ENCODE peak calls at places on chromosomes 12 and 14, in eight cellular contexts. One of them, this sample, is unnamed.

GRCh38 chr12:130117256-130117655 is 45.0 kb upstream of the FZD10 start:
- ATAC-seq in activated naive CD8-positive, alpha-beta T cell treated with anti-CD3 and anti-CD28 coated beads, Interleukin-2, amount 50 U/mL, for 24 hours: no peak
- ATAC-seq in gastroesophageal sphincter: no peak
- ATAC-seq in left lung: no peak
- ATAC-seq in gastrocnemius medialis: no peak
- ATAC-seq in stimulated activated naive B cell treated with anti-CD40 and anti-IgM and Interleukin-4, amounts not matched to agents 10 μg/mL and 1 μg/mL and 100 μg/mL, for 72 hours: no peak
- ATAC-seq in memory B cell: no peak
- ATAC-seq in pancreas: no peak
- ATAC-seq in this sample: no peak

GRCh38 chr12:53600490-53601295 is 25.5 kb downstream of the ATF7 start:
- ATAC-seq in activated naive CD8-positive, alpha-beta T cell treated with anti-CD3 and anti-CD28 coated beads, Interleukin-2, amount 50 U/mL, for 24 hours: no peak
- ATAC-seq in gastroesophageal sphincter: no peak
- ATAC-seq in left lung: no peak
- ATAC-seq in gastrocnemius medialis: no peak
- ATAC-seq in stimulated activated naive B cell treated with anti-CD40 and anti-IgM and Interleukin-4, amounts not matched to agents 10 μg/mL and 1 μg/mL and 100 μg/mL, for 72 hours: no peak
- ATAC-seq in memory B cell: no peak
- ATAC-seq in pancreas: no peak
- ATAC-seq in this sample: no peak

GRCh38 chr12:32302218-32302826 is 97.0 kb upstream of the FGD4 start:
- ATAC-seq in activated naive CD8-positive, alpha-beta T cell treated with anti-CD3 and anti-CD28 coated beads, Interleukin-2, amount 50 U/mL, for 24 hours: peak
- ATAC-seq in gastroesophageal sphincter: no peak
- ATAC-seq in left lung: peak
- ATAC-seq in gastrocnemius medialis: no peak
- ATAC-seq in stimulated activated naive B cell treated with anti-CD40 and anti-IgM and Interleukin-4, amounts not matched to agents 10 μg/mL and 1 μg/mL and 100 μg/mL, for 72 hours: peak
- ATAC-seq in memory B cell: peak
- ATAC-seq in pancreas: peak
- ATAC-seq in this sample: peak

GRCh38 chr14:21891921-21892320 is 218.3 kb upstream of the OR4E1 start:
- ATAC-seq in activated naive CD8-positive, alpha-beta T cell treated with anti-CD3 and anti-CD28 coated beads, Interleukin-2, amount 50 U/mL, for 24 hours: no peak
- ATAC-seq in gastroesophageal sphincter: no peak
- ATAC-seq in left lung: no peak
- ATAC-seq in gastrocnemius medialis: no peak
- ATAC-seq in stimulated activated naive B cell treated with anti-CD40 and anti-IgM and Interleukin-4, amounts not matched to agents 10 μg/mL and 1 μg/mL and 100 μg/mL, for 72 hours: no peak
- ATAC-seq in memory B cell: no peak
- ATAC-seq in pancreas: no peak
- ATAC-seq in this sample: no peak

GRCh38 chr14:95380350-95381042 is 60.8 kb upstream of the CLMN start:
- ATAC-seq in activated naive CD8-positive, alpha-beta T cell treated with anti-CD3 and anti-CD28 coated beads, Interleukin-2, amount 50 U/mL, for 24 hours: no peak
- ATAC-seq in gastroesophageal sphincter: no peak
- ATAC-seq in left lung: no peak
- ATAC-seq in gastrocnemius medialis: no peak
- ATAC-seq in stimulated activated naive B cell treated with anti-CD40 and anti-IgM and Interleukin-4, amounts not matched to agents 10 μg/mL and 1 μg/mL and 100 μg/mL, for 72 hours: no peak
- ATAC-seq in memory B cell: no peak
- ATAC-seq in pancreas: no peak
- ATAC-seq in this sample: no peak

GRCh38 chr12:117441751-117442150 is 80.3 kb upstream of the NOS1 start:
- ATAC-seq in activated naive CD8-positive, alpha-beta T cell treated with anti-CD3 and anti-CD28 coated beads, Interleukin-2, amount 50 U/mL, for 24 hours: no peak
- ATAC-seq in gastroesophageal sphincter: no peak
- ATAC-seq in left lung: no peak
- ATAC-seq in gastrocnemius medialis: peak
- ATAC-seq in stimulated activated naive B cell treated with anti-CD40 and anti-IgM and Interleukin-4, amounts not matched to agents 10 μg/mL and 1 μg/mL and 100 μg/mL, for 72 hours: no peak
- ATAC-seq in memory B cell: no peak
- ATAC-seq in pancreas: peak
- ATAC-seq in this sample: peak

GRCh38 chr12:78120866-78121590 is 290.3 kb downstream of the NAV3 start:
- ATAC-seq in activated naive CD8-positive, alpha-beta T cell treated with anti-CD3 and anti-CD28 coated beads, Interleukin-2, amount 50 U/mL, for 24 hours: no peak
- ATAC-seq in gastroesophageal sphincter: no peak
- ATAC-seq in left lung: no peak
- ATAC-seq in gastrocnemius medialis: no peak
- ATAC-seq in stimulated activated naive B cell treated with anti-CD40 and anti-IgM and Interleukin-4, amounts not matched to agents 10 μg/mL and 1 μg/mL and 100 μg/mL, for 72 hours: no peak
- ATAC-seq in memory B cell: no peak
- ATAC-seq in pancreas: no peak
- ATAC-seq in this sample: peak

GRCh38 chr12:50734409-50735263 is 29.3 kb upstream of the ATF1 start:
- ATAC-seq in activated naive CD8-positive, alpha-beta T cell treated with anti-CD3 and anti-CD28 coated beads, Interleukin-2, amount 50 U/mL, for 24 hours: peak
- ATAC-seq in gastroesophageal sphincter: no peak
- ATAC-seq in left lung: peak
- ATAC-seq in gastrocnemius medialis: peak
- ATAC-seq in stimulated activated naive B cell treated with anti-CD40 and anti-IgM and Interleukin-4, amounts not matched to agents 10 μg/mL and 1 μg/mL and 100 μg/mL, for 72 hours: peak
- ATAC-seq in memory B cell: peak
- ATAC-seq in pancreas: peak
- ATAC-seq in this sample: peak

GRCh38 chr14:101176535-101177205 is 273.1 kb upstream of the RTL1 start:
- ATAC-seq in activated naive CD8-positive, alpha-beta T cell treated with anti-CD3 and anti-CD28 coated beads, Interleukin-2, amount 50 U/mL, for 24 hours: no peak
- ATAC-seq in gastroesophageal sphincter: no peak
- ATAC-seq in left lung: no peak
- ATAC-seq in gastrocnemius medialis: no peak
- ATAC-seq in stimulated activated naive B cell treated with anti-CD40 and anti-IgM and Interleukin-4, amounts not matched to agents 10 μg/mL and 1 μg/mL and 100 μg/mL, for 72 hours: no peak
- ATAC-seq in memory B cell: no peak
- ATAC-seq in pancreas: no peak
- ATAC-seq in this sample: no peak

GRCh38 chr12:93514853-93515252 is 47.5 kb downstream of the MRPL42 start:
- ATAC-seq in activated naive CD8-positive, alpha-beta T cell treated with anti-CD3 and anti-CD28 coated beads, Interleukin-2, amount 50 U/mL, for 24 hours: no peak
- ATAC-seq in gastroesophageal sphincter: no peak
- ATAC-seq in left lung: no peak
- ATAC-seq in gastrocnemius medialis: no peak
- ATAC-seq in stimulated activated naive B cell treated with anti-CD40 and anti-IgM and Interleukin-4, amounts not matched to agents 10 μg/mL and 1 μg/mL and 100 μg/mL, for 72 hours: no peak
- ATAC-seq in memory B cell: no peak
- ATAC-seq in pancreas: no peak
- ATAC-seq in this sample: peak

GRCh38 chr12:128570191-128571065 is 253.3 kb downstream of the SLC15A4 start:
- ATAC-seq in activated naive CD8-positive, alpha-beta T cell treated with anti-CD3 and anti-CD28 coated beads, Interleukin-2, amount 50 U/mL, for 24 hours: peak
- ATAC-seq in gastroesophageal sphincter: no peak
- ATAC-seq in left lung: no peak
- ATAC-seq in gastrocnemius medialis: no peak
- ATAC-seq in stimulated activated naive B cell treated with anti-CD40 and anti-IgM and Interleukin-4, amounts not matched to agents 10 μg/mL and 1 μg/mL and 100 μg/mL, for 72 hours: no peak
- ATAC-seq in memory B cell: no peak
- ATAC-seq in pancreas: no peak
- ATAC-seq in this sample: no peak

GRCh38 chr14:65496178-65496993 is 83.9 kb downstream of the FUT8 start:
- ATAC-seq in activated naive CD8-positive, alpha-beta T cell treated with anti-CD3 and anti-CD28 coated beads, Interleukin-2, amount 50 U/mL, for 24 hours: peak
- ATAC-seq in gastroesophageal sphincter: no peak
- ATAC-seq in left lung: no peak
- ATAC-seq in gastrocnemius medialis: no peak
- ATAC-seq in stimulated activated naive B cell treated with anti-CD40 and anti-IgM and Interleukin-4, amounts not matched to agents 10 μg/mL and 1 μg/mL and 100 μg/mL, for 72 hours: peak
- ATAC-seq in memory B cell: no peak
- ATAC-seq in pancreas: no peak
- ATAC-seq in this sample: no peak

GRCh38 chr12:57815177-57816000 is 3.1 kb downstream of the AVIL start:
- ATAC-seq in activated naive CD8-positive, alpha-beta T cell treated with anti-CD3 and anti-CD28 coated beads, Interleukin-2, amount 50 U/mL, for 24 hours: no peak
- ATAC-seq in gastroesophageal sphincter: no peak
- ATAC-seq in left lung: no peak
- ATAC-seq in gastrocnemius medialis: peak
- ATAC-seq in stimulated activated naive B cell treated with anti-CD40 and anti-IgM and Interleukin-4, amounts not matched to agents 10 μg/mL and 1 μg/mL and 100 μg/mL, for 72 hours: no peak
- ATAC-seq in memory B cell: no peak
- ATAC-seq in pancreas: peak
- ATAC-seq in this sample: peak

GRCh38 chr12:460301-461230 is 827 bp downstream of the B4GALNT3 start:
- ATAC-seq in activated naive CD8-positive, alpha-beta T cell treated with anti-CD3 and anti-CD28 coated beads, Interleukin-2, amount 50 U/mL, for 24 hours: peak
- ATAC-seq in gastroesophageal sphincter: peak
- ATAC-seq in left lung: peak
- ATAC-seq in gastrocnemius medialis: no peak
- ATAC-seq in stimulated activated naive B cell treated with anti-CD40 and anti-IgM and Interleukin-4, amounts not matched to agents 10 μg/mL and 1 μg/mL and 100 μg/mL, for 72 hours: peak
- ATAC-seq in memory B cell: peak
- ATAC-seq in pancreas: peak
- ATAC-seq in this sample: peak

GRCh38 chr12:76318773-76319594 is 29.2 kb downstream of the BBS10 start:
- ATAC-seq in activated naive CD8-positive, alpha-beta T cell treated with anti-CD3 and anti-CD28 coated beads, Interleukin-2, amount 50 U/mL, for 24 hours: no peak
- ATAC-seq in gastroesophageal sphincter: no peak
- ATAC-seq in left lung: no peak
- ATAC-seq in gastrocnemius medialis: no peak
- ATAC-seq in stimulated activated naive B cell treated with anti-CD40 and anti-IgM and Interleukin-4, amounts not matched to agents 10 μg/mL and 1 μg/mL and 100 μg/mL, for 72 hours: no peak
- ATAC-seq in memory B cell: no peak
- ATAC-seq in pancreas: no peak
- ATAC-seq in this sample: no peak

GRCh38 chr14:55062517-55063351 is 11.3 kb downstream of the MAPK1IP1L start:
- ATAC-seq in activated naive CD8-positive, alpha-beta T cell treated with anti-CD3 and anti-CD28 coated beads, Interleukin-2, amount 50 U/mL, for 24 hours: no peak
- ATAC-seq in gastroesophageal sphincter: no peak
- ATAC-seq in left lung: no peak
- ATAC-seq in gastrocnemius medialis: no peak
- ATAC-seq in stimulated activated naive B cell treated with anti-CD40 and anti-IgM and Interleukin-4, amounts not matched to agents 10 μg/mL and 1 μg/mL and 100 μg/mL, for 72 hours: no peak
- ATAC-seq in memory B cell: no peak
- ATAC-seq in pancreas: peak
- ATAC-seq in this sample: peak

GRCh38 chr14:95286649-95287048 is 33.1 kb downstream of the CLMN start:
- ATAC-seq in activated naive CD8-positive, alpha-beta T cell treated with anti-CD3 and anti-CD28 coated beads, Interleukin-2, amount 50 U/mL, for 24 hours: no peak
- ATAC-seq in gastroesophageal sphincter: no peak
- ATAC-seq in left lung: no peak
- ATAC-seq in gastrocnemius medialis: no peak
- ATAC-seq in stimulated activated naive B cell treated with anti-CD40 and anti-IgM and Interleukin-4, amounts not matched to agents 10 μg/mL and 1 μg/mL and 100 μg/mL, for 72 hours: no peak
- ATAC-seq in memory B cell: peak
- ATAC-seq in pancreas: no peak
- ATAC-seq in this sample: no peak

GRCh38 chr14:101821528-101821927 is 60.0 kb downstream of the PPP2R5C start:
- ATAC-seq in activated naive CD8-positive, alpha-beta T cell treated with anti-CD3 and anti-CD28 coated beads, Interleukin-2, amount 50 U/mL, for 24 hours: no peak
- ATAC-seq in gastroesophageal sphincter: no peak
- ATAC-seq in left lung: no peak
- ATAC-seq in gastrocnemius medialis: no peak
- ATAC-seq in stimulated activated naive B cell treated with anti-CD40 and anti-IgM and Interleukin-4, amounts not matched to agents 10 μg/mL and 1 μg/mL and 100 μg/mL, for 72 hours: no peak
- ATAC-seq in memory B cell: no peak
- ATAC-seq in pancreas: no peak
- ATAC-seq in this sample: no peak

GRCh38 chr12:2834581-2835491 is at the start of gene NRIP2:
- ATAC-seq in activated naive CD8-positive, alpha-beta T cell treated with anti-CD3 and anti-CD28 coated beads, Interleukin-2, amount 50 U/mL, for 24 hours: peak
- ATAC-seq in gastroesophageal sphincter: peak
- ATAC-seq in left lung: peak
- ATAC-seq in gastrocnemius medialis: no peak
- ATAC-seq in stimulated activated naive B cell treated with anti-CD40 and anti-IgM and Interleukin-4, amounts not matched to agents 10 μg/mL and 1 μg/mL and 100 μg/mL, for 72 hours: no peak
- ATAC-seq in memory B cell: no peak
- ATAC-seq in pancreas: peak
- ATAC-seq in this sample: peak

GRCh38 chr12:69332815-69333358 is 15.3 kb upstream of the LYZ start:
- ATAC-seq in activated naive CD8-positive, alpha-beta T cell treated with anti-CD3 and anti-CD28 coated beads, Interleukin-2, amount 50 U/mL, for 24 hours: no peak
- ATAC-seq in gastroesophageal sphincter: no peak
- ATAC-seq in left lung: no peak
- ATAC-seq in gastrocnemius medialis: no peak
- ATAC-seq in stimulated activated naive B cell treated with anti-CD40 and anti-IgM and Interleukin-4, amounts not matched to agents 10 μg/mL and 1 μg/mL and 100 μg/mL, for 72 hours: no peak
- ATAC-seq in memory B cell: no peak
- ATAC-seq in pancreas: peak
- ATAC-seq in this sample: no peak

GRCh38 chr14:22427771-22428228 is 161.2 kb downstream of the DAD1 start:
- ATAC-seq in activated naive CD8-positive, alpha-beta T cell treated with anti-CD3 and anti-CD28 coated beads, Interleukin-2, amount 50 U/mL, for 24 hours: no peak
- ATAC-seq in gastroesophageal sphincter: peak
- ATAC-seq in left lung: peak
- ATAC-seq in gastrocnemius medialis: peak
- ATAC-seq in stimulated activated naive B cell treated with anti-CD40 and anti-IgM and Interleukin-4, amounts not matched to agents 10 μg/mL and 1 μg/mL and 100 μg/mL, for 72 hours: no peak
- ATAC-seq in memory B cell: no peak
- ATAC-seq in pancreas: peak
- ATAC-seq in this sample: no peak

GRCh38 chr12:96889273-96889933 is 17.7 kb upstream of the NEDD1 start:
- ATAC-seq in activated naive CD8-positive, alpha-beta T cell treated with anti-CD3 and anti-CD28 coated beads, Interleukin-2, amount 50 U/mL, for 24 hours: peak
- ATAC-seq in gastroesophageal sphincter: no peak
- ATAC-seq in left lung: peak
- ATAC-seq in gastrocnemius medialis: no peak
- ATAC-seq in stimulated activated naive B cell treated with anti-CD40 and anti-IgM and Interleukin-4, amounts not matched to agents 10 μg/mL and 1 μg/mL and 100 μg/mL, for 72 hours: no peak
- ATAC-seq in memory B cell: no peak
- ATAC-seq in pancreas: no peak
- ATAC-seq in this sample: peak

GRCh38 chr12:30792648-30793499 is 38.1 kb upstream of the CAPRIN2 start:
- ATAC-seq in activated naive CD8-positive, alpha-beta T cell treated with anti-CD3 and anti-CD28 coated beads, Interleukin-2, amount 50 U/mL, for 24 hours: no peak
- ATAC-seq in gastroesophageal sphincter: no peak
- ATAC-seq in left lung: no peak
- ATAC-seq in gastrocnemius medialis: peak
- ATAC-seq in stimulated activated naive B cell treated with anti-CD40 and anti-IgM and Interleukin-4, amounts not matched to agents 10 μg/mL and 1 μg/mL and 100 μg/mL, for 72 hours: no peak
- ATAC-seq in memory B cell: no peak
- ATAC-seq in pancreas: no peak
- ATAC-seq in this sample: no peak

GRCh38 chr14:68552597-68552996 is 240.3 kb downstream of the ZFP36L1 start:
- ATAC-seq in activated naive CD8-positive, alpha-beta T cell treated with anti-CD3 and anti-CD28 coated beads, Interleukin-2, amount 50 U/mL, for 24 hours: no peak
- ATAC-seq in gastroesophageal sphincter: no peak
- ATAC-seq in left lung: no peak
- ATAC-seq in gastrocnemius medialis: no peak
- ATAC-seq in stimulated activated naive B cell treated with anti-CD40 and anti-IgM and Interleukin-4, amounts not matched to agents 10 μg/mL and 1 μg/mL and 100 μg/mL, for 72 hours: no peak
- ATAC-seq in memory B cell: no peak
- ATAC-seq in pancreas: no peak
- ATAC-seq in this sample: no peak

GRCh38 chr12:130658561-130658960 is 57.5 kb downstream of the RIMBP2 start:
- ATAC-seq in activated naive CD8-positive, alpha-beta T cell treated with anti-CD3 and anti-CD28 coated beads, Interleukin-2, amount 50 U/mL, for 24 hours: no peak
- ATAC-seq in gastroesophageal sphincter: no peak
- ATAC-seq in left lung: no peak
- ATAC-seq in gastrocnemius medialis: no peak
- ATAC-seq in stimulated activated naive B cell treated with anti-CD40 and anti-IgM and Interleukin-4, amounts not matched to agents 10 μg/mL and 1 μg/mL and 100 μg/mL, for 72 hours: no peak
- ATAC-seq in memory B cell: no peak
- ATAC-seq in pancreas: no peak
- ATAC-seq in this sample: no peak

GRCh38 chr12:63844391-63845341 is at the start of gene SRGAP1:
- ATAC-seq in activated naive CD8-positive, alpha-beta T cell treated with anti-CD3 and anti-CD28 coated beads, Interleukin-2, amount 50 U/mL, for 24 hours: no peak
- ATAC-seq in gastroesophageal sphincter: peak
- ATAC-seq in left lung: peak
- ATAC-seq in gastrocnemius medialis: peak
- ATAC-seq in stimulated activated naive B cell treated with anti-CD40 and anti-IgM and Interleukin-4, amounts not matched to agents 10 μg/mL and 1 μg/mL and 100 μg/mL, for 72 hours: peak
- ATAC-seq in memory B cell: no peak
- ATAC-seq in pancreas: peak
- ATAC-seq in this sample: peak

GRCh38 chr14:31477248-31477647 is 10.6 kb downstream of the GPR33 start:
- ATAC-seq in activated naive CD8-positive, alpha-beta T cell treated with anti-CD3 and anti-CD28 coated beads, Interleukin-2, amount 50 U/mL, for 24 hours: no peak
- ATAC-seq in gastroesophageal sphincter: no peak
- ATAC-seq in left lung: no peak
- ATAC-seq in gastrocnemius medialis: no peak
- ATAC-seq in stimulated activated naive B cell treated with anti-CD40 and anti-IgM and Interleukin-4, amounts not matched to agents 10 μg/mL and 1 μg/mL and 100 μg/mL, for 72 hours: no peak
- ATAC-seq in memory B cell: no peak
- ATAC-seq in pancreas: no peak
- ATAC-seq in this sample: no peak

GRCh38 chr14:65286443-65286842 is 126.1 kb upstream of the FUT8 start:
- ATAC-seq in activated naive CD8-positive, alpha-beta T cell treated with anti-CD3 and anti-CD28 coated beads, Interleukin-2, amount 50 U/mL, for 24 hours: no peak
- ATAC-seq in gastroesophageal sphincter: no peak
- ATAC-seq in left lung: peak
- ATAC-seq in gastrocnemius medialis: no peak
- ATAC-seq in stimulated activated naive B cell treated with anti-CD40 and anti-IgM and Interleukin-4, amounts not matched to agents 10 μg/mL and 1 μg/mL and 100 μg/mL, for 72 hours: no peak
- ATAC-seq in memory B cell: peak
- ATAC-seq in pancreas: no peak
- ATAC-seq in this sample: peak

GRCh38 chr14:47103781-47104180 is 452.2 kb upstream of the RPL10L start:
- ATAC-seq in activated naive CD8-positive, alpha-beta T cell treated with anti-CD3 and anti-CD28 coated beads, Interleukin-2, amount 50 U/mL, for 24 hours: no peak
- ATAC-seq in gastroesophageal sphincter: no peak
- ATAC-seq in left lung: no peak
- ATAC-seq in gastrocnemius medialis: no peak
- ATAC-seq in stimulated activated naive B cell treated with anti-CD40 and anti-IgM and Interleukin-4, amounts not matched to agents 10 μg/mL and 1 μg/mL and 100 μg/mL, for 72 hours: no peak
- ATAC-seq in memory B cell: no peak
- ATAC-seq in pancreas: no peak
- ATAC-seq in this sample: no peak

GRCh38 chr14:92425101-92425500 is 88.5 kb upstream of the RIN3 start:
- ATAC-seq in activated naive CD8-positive, alpha-beta T cell treated with anti-CD3 and anti-CD28 coated beads, Interleukin-2, amount 50 U/mL, for 24 hours: no peak
- ATAC-seq in gastroesophageal sphincter: no peak
- ATAC-seq in left lung: no peak
- ATAC-seq in gastrocnemius medialis: no peak
- ATAC-seq in stimulated activated naive B cell treated with anti-CD40 and anti-IgM and Interleukin-4, amounts not matched to agents 10 μg/mL and 1 μg/mL and 100 μg/mL, for 72 hours: no peak
- ATAC-seq in memory B cell: no peak
- ATAC-seq in pancreas: no peak
- ATAC-seq in this sample: no peak

GRCh38 chr12:52043386-52044212 is 7.6 kb upstream of the NR4A1 start:
- ATAC-seq in activated naive CD8-positive, alpha-beta T cell treated with anti-CD3 and anti-CD28 coated beads, Interleukin-2, amount 50 U/mL, for 24 hours: no peak
- ATAC-seq in gastroesophageal sphincter: peak
- ATAC-seq in left lung: no peak
- ATAC-seq in gastrocnemius medialis: peak
- ATAC-seq in stimulated activated naive B cell treated with anti-CD40 and anti-IgM and Interleukin-4, amounts not matched to agents 10 μg/mL and 1 μg/mL and 100 μg/mL, for 72 hours: no peak
- ATAC-seq in memory B cell: no peak
- ATAC-seq in pancreas: peak
- ATAC-seq in this sample: no peak

GRCh38 chr14:101292448-101292847 is 268.8 kb upstream of the DIO3 start:
- ATAC-seq in activated naive CD8-positive, alpha-beta T cell treated with anti-CD3 and anti-CD28 coated beads, Interleukin-2, amount 50 U/mL, for 24 hours: no peak
- ATAC-seq in gastroesophageal sphincter: no peak
- ATAC-seq in left lung: no peak
- ATAC-seq in gastrocnemius medialis: no peak
- ATAC-seq in stimulated activated naive B cell treated with anti-CD40 and anti-IgM and Interleukin-4, amounts not matched to agents 10 μg/mL and 1 μg/mL and 100 μg/mL, for 72 hours: no peak
- ATAC-seq in memory B cell: no peak
- ATAC-seq in pancreas: no peak
- ATAC-seq in this sample: no peak

GRCh38 chr14:32076278-32077080 is 625 bp upstream of the ARHGAP5 start:
- ATAC-seq in activated naive CD8-positive, alpha-beta T cell treated with anti-CD3 and anti-CD28 coated beads, Interleukin-2, amount 50 U/mL, for 24 hours: peak
- ATAC-seq in gastroesophageal sphincter: peak
- ATAC-seq in left lung: peak
- ATAC-seq in gastrocnemius medialis: peak
- ATAC-seq in stimulated activated naive B cell treated with anti-CD40 and anti-IgM and Interleukin-4, amounts not matched to agents 10 μg/mL and 1 μg/mL and 100 μg/mL, for 72 hours: peak
- ATAC-seq in memory B cell: peak
- ATAC-seq in pancreas: peak
- ATAC-seq in this sample: peak

GRCh38 chr12:98998697-98999299 is 353.7 kb downstream of the APAF1 start:
- ATAC-seq in activated naive CD8-positive, alpha-beta T cell treated with anti-CD3 and anti-CD28 coated beads, Interleukin-2, amount 50 U/mL, for 24 hours: no peak
- ATAC-seq in gastroesophageal sphincter: no peak
- ATAC-seq in left lung: peak
- ATAC-seq in gastrocnemius medialis: peak
- ATAC-seq in stimulated activated naive B cell treated with anti-CD40 and anti-IgM and Interleukin-4, amounts not matched to agents 10 μg/mL and 1 μg/mL and 100 μg/mL, for 72 hours: peak
- ATAC-seq in memory B cell: no peak
- ATAC-seq in pancreas: peak
- ATAC-seq in this sample: peak

This sample was measured in SK-N-SH treated with all-trans-retinoic acid at 6 μM for 48 hours.